ENCODE peak calls at places on chromosome 11, in six cellular contexts. U is kidney epithelial cell; I is CD8-positive, alpha-beta T cell; H is H54; E is activated naive CD4-positive, alpha-beta T cell; X is upper lobe of right lung. J is an unnamed sample.

GRCh38 chr11:9990221-9990973 is 303.6 kb downstream of the SBF2 start:
- DNase-seq in X (no peak), H (no peak), I (no peak), E (no peak), U (no peak), J (no peak)

GRCh38 chr11:129852125-129852740 is 36.6 kb downstream of the TMEM45B start:
- DNase-seq in H (no peak), E (no peak), U (no peak), I (no peak), X (no peak), J (no peak)

GRCh38 chr11:61480261-61480660 is 28.3 kb upstream of the LRRC10B start:
- DNase-seq in X (no peak), U (no peak), H (no peak), E (no peak), I (no peak), J (no peak)

GRCh38 chr11:118914178-118914918 is 11.4 kb downstream of the BCL9L start:
- DNase-seq in H (no peak), X (no peak), E (peak), U (no peak), I (peak), J (no peak)

GRCh38 chr11:44611687-44612437 is 46.4 kb downstream of the CD82 start:
- DNase-seq in E (no peak), X (no peak), H (no peak), I (peak), U (no peak), J (peak)

GRCh38 chr11:134654161-134654915 is 242.3 kb upstream of the B3GAT1 start:
- DNase-seq in U (no peak), X (peak), H (no peak), E (no peak), I (no peak), J (no peak)

GRCh38 chr11:8219257-8220021 is 44.2 kb downstream of the LMO1 start:
- DNase-seq in I (no peak), X (no peak), H (peak), U (peak), E (no peak), J (no peak)

GRCh38 chr11:104573431-104573830 is 324.8 kb downstream of the CASP12 start:
- DNase-seq in U (no peak), I (no peak), H (no peak), E (no peak), X (no peak), J (no peak)

GRCh38 chr11:35106595-35106994 is 32.4 kb upstream of the CD44 start:
- DNase-seq in X (no peak), I (no peak), H (no peak), E (no peak), U (no peak), J (no peak)

GRCh38 chr11:134843735-134844134 is 431.7 kb upstream of the B3GAT1 start:
- DNase-seq in U (no peak), E (no peak), X (no peak), H (no peak), I (no peak), J (no peak)

GRCh38 chr11:72613977-72614376 is 60.2 kb downstream of the PDE2A start:
- DNase-seq in I (no peak), H (no peak), X (peak), U (no peak), E (no peak), J (no peak)

GRCh38 chr11:100930185-100930778 is 199.3 kb downstream of the PGR start:
- DNase-seq in I (no peak), H (no peak), U (no peak), X (no peak), E (no peak), J (no peak)

GRCh38 chr11:93518081-93518480 is 25.1 kb downstream of the SMCO4 start:
- DNase-seq in H (no peak), I (no peak), U (no peak), X (no peak), E (no peak), J (no peak)

GRCh38 chr11:11966826-11967668 is 41.4 kb downstream of the DKK3 start:
- DNase-seq in H (peak), E (peak), X (peak), U (no peak), I (peak), J (peak)

GRCh38 chr11:6607190-6607635 is 3.6 kb downstream of the ILK start:
- DNase-seq in I (no peak), U (no peak), H (no peak), X (no peak), E (no peak), J (peak)

GRCh38 chr11:111512296-111513239 is at the start of gene BTG4:
- DNase-seq in U (no peak), X (no peak), H (no peak), E (no peak), I (no peak), J (peak)

GRCh38 chr11:71327156-71328085 is 75.0 kb upstream of the SHANK2 start:
- DNase-seq in U (no peak), X (peak), E (no peak), I (no peak), H (no peak), J (no peak)

GRCh38 chr11:130001491-130002351 is 914 bp downstream of the PRDM10 start:
- DNase-seq in E (peak), I (peak), U (no peak), H (peak), X (peak), J (peak)

GRCh38 chr11:66546368-66546965 is at the start of gene ACTN3:
- DNase-seq in H (no peak), I (no peak), E (no peak), U (no peak), X (no peak), J (no peak)

GRCh38 chr11:2885676-2886081 is at the start of gene CDKN1C:
- DNase-seq in H (no peak), I (peak), E (peak), X (peak), U (no peak), J (peak)